ENCODE peak calls at places on chromosomes 1 and 21, in four cellular contexts. Q is transverse colon, S is right lobe of liver, M is ovary. F is an unnamed sample.
A peak's percentile ranks its signal among the peaks of the same experiment; 100 is the strongest.

GRCh38 chr1:30966690-30967369 is 58.3 kb upstream of the SDC3 start:
- DNase-seq in M (peak; percentile 31), Q (no peak), S (no peak), F (no peak)

GRCh38 chr1:151914076-151914475 is 4.8 kb upstream of the THEM4 start:
- DNase-seq in Q (no peak), S (no peak), M (no peak), F (no peak)

GRCh38 chr1:3135073-3135745 is 66.2 kb downstream of the PRDM16 start:
- DNase-seq in M (no peak), Q (no peak), S (no peak), F (no peak)

GRCh38 chr21:27300770-27301169 is 333.9 kb upstream of the ADAMTS5 start:
- DNase-seq in Q (no peak), S (no peak), M (no peak), F (no peak)

GRCh38 chr1:218468707-218469106 is 123.6 kb downstream of the TGFB2 start:
- DNase-seq in M (no peak), Q (no peak), S (no peak), F (no peak)

GRCh38 chr1:42877380-42877779 is 31.0 kb downstream of the ZNF691 start:
- DNase-seq in S (no peak), Q (no peak), M (no peak), F (no peak)

GRCh38 chr1:86704972-86705632 is 726 bp downstream of the SH3GLB1 start:
- DNase-seq in S (no peak), Q (peak; percentile 70), M (no peak), F (peak; percentile 90)

GRCh38 chr1:170076199-170076598 is 1.7 kb upstream of the KIFAP3 start:
- DNase-seq in S (no peak), M (no peak), Q (no peak), F (no peak)

GRCh38 chr1:244361764-244362473 is 89.8 kb downstream of the ADSS2 start:
- DNase-seq in M (no peak), S (no peak), Q (no peak), F (no peak)

GRCh38 chr1:243748706-243749283 is 101.2 kb downstream of the AKT3 start:
- DNase-seq in Q (no peak), S (no peak), M (no peak), F (no peak)

GRCh38 chr1:181099152-181100014 is 10.9 kb downstream of the IER5 start:
- DNase-seq in Q (no peak), S (no peak), M (no peak), F (no peak)

GRCh38 chr21:24205317-24205716 is 1402.0 kb downstream of the MRPL39 start:
- DNase-seq in S (no peak), Q (no peak), M (no peak), F (no peak)

GRCh38 chr1:97730271-97730670 is 190.6 kb downstream of the DPYD start:
- DNase-seq in M (no peak), Q (no peak), S (no peak), F (no peak)

GRCh38 chr21:33660406-33660805 is 18.1 kb downstream of the ITSN1 start:
- DNase-seq in M (no peak), S (no peak), Q (no peak), F (no peak)

GRCh38 chr1:2404890-2405511 is 7.4 kb downstream of the PEX10 start:
- DNase-seq in S (no peak), M (no peak), Q (no peak), F (no peak)

GRCh38 chr1:197884173-197884572 is 18.3 kb upstream of the C1orf53 start:
- DNase-seq in M (no peak), Q (no peak), S (peak; percentile 73), F (no peak)

GRCh38 chr1:58594556-58594955 is 17.5 kb upstream of the TACSTD2 start:
- DNase-seq in Q (no peak), M (no peak), S (no peak), F (no peak)

GRCh38 chr1:225768662-225769426 is 8.8 kb upstream of the SRP9 start:
- DNase-seq in S (no peak), M (peak; percentile 20), Q (no peak), F (peak; percentile 79)

GRCh38 chr1:211928222-211928856 is 97.8 kb upstream of the LPGAT1 start:
- DNase-seq in S (no peak), Q (no peak), M (no peak), F (no peak)

GRCh38 chr1:11825131-11825530 is 19.1 kb downstream of the CLCN6 start:
- DNase-seq in S (no peak), M (no peak), Q (no peak), F (no peak)

GRCh38 chr1:224666078-224666477 is 50.0 kb downstream of the CNIH3 start:
- DNase-seq in Q (no peak), M (no peak), S (no peak), F (no peak)

GRCh38 chr1:27604579-27605299 is 795 bp upstream of the AHDC1 start:
- DNase-seq in M (no peak), S (no peak), Q (no peak), F (no peak)

GRCh38 chr1:218943371-218943770 is 230.3 kb upstream of the LYPLAL1 start:
- DNase-seq in S (no peak), M (no peak), Q (no peak), F (no peak)

GRCh38 chr21:14383596-14384210 is 757 bp upstream of the HSPA13 start:
- DNase-seq in Q (no peak), M (no peak), S (no peak), F (no peak)

GRCh38 chr21:36627242-36627641 is 71.7 kb upstream of the SIM2 start:
- DNase-seq in M (no peak), S (no peak), Q (no peak), F (no peak)

GRCh38 chr1:152917794-152918193 is 9.4 kb downstream of the IVL start:
- DNase-seq in M (no peak), Q (no peak), S (no peak), F (no peak)

GRCh38 chr1:228359613-228360532 is 46.8 kb downstream of the TRIM11 start:
- DNase-seq in S (no peak), M (no peak), Q (no peak), F (no peak)

GRCh38 chr1:234597894-234598293 is 12.1 kb downstream of the IRF2BP2 start:
- DNase-seq in Q (peak; percentile 74), S (no peak), M (no peak), F (no peak)

GRCh38 chr21:33196956-33197374 is 32.8 kb upstream of the IFNAR2 start:
- DNase-seq in S (peak; percentile 63), Q (peak; percentile 63), M (peak; percentile 62), F (peak; percentile 89)

GRCh38 chr1:30928171-30928570 is 19.6 kb upstream of the SDC3 start:
- DNase-seq in M (no peak), S (no peak), Q (no peak), F (no peak)

GRCh38 chr1:166184897-166185296 is 18.1 kb upstream of the FAM78B start:
- DNase-seq in S (no peak), Q (no peak), M (no peak), F (no peak)

GRCh38 chr21:36427502-36427901 is 42.3 kb downstream of the CHAF1B start:
- DNase-seq in M (no peak), S (no peak), Q (no peak), F (no peak)

GRCh38 chr1:53328009-53328489 is at the start of gene LRP8:
- DNase-seq in M (peak; percentile 72), S (peak; percentile 73), Q (peak; percentile 76), F (peak; percentile 42)

GRCh38 chr1:30513396-30514136 is 209.8 kb downstream of the MATN1 start:
- DNase-seq in M (no peak), Q (no peak), S (no peak), F (no peak)

GRCh38 chr21:37866027-37866426 is 50.2 kb downstream of the KCNJ6 start:
- DNase-seq in M (no peak), S (no peak), Q (no peak), F (no peak)

GRCh38 chr1:175314300-175314699 is 121.7 kb upstream of the KIAA0040 start:
- DNase-seq in Q (no peak), S (no peak), M (no peak), F (no peak)

GRCh38 chr1:24931481-24932221 is 1.6 kb upstream of the RUNX3 start:
- DNase-seq in Q (no peak), S (no peak), M (no peak), F (no peak)
- TF ChIP-seq POLR2A in Q (no peak), S (no peak), M (no peak), F (no peak)

DNA sequence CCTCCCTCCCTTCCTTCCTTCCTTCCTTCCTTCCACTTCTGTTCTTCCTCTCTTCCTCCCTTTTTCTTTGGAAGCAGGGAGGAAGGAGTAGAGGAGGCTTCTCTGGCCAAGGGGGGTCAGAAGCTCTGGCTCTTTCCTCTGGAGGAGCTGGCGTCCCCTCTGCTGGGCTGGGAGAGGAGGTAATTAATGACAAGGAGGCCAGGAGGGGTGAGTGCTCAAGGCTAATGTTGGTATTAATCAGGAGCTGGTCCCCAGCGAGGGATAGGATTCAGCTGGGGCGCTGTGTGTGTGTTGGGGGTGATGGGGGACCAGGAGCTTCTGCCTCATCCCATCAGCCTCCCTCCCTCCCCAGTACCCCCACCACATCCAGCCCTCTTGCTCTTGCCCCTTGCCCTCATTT is 6.2 kb upstream of the PEAR1 start:
- DNase-seq in Q (no peak), S (no peak), M (no peak), F (no peak)
- H3K4me3 ChIP-seq in Q (no peak overlapping the region), S (no peak overlapping the region), M (no peak overlapping the region), F (no peak overlapping the region)

GRCh38 chr1:36223996-36224536 is at the start of gene THRAP3:
- DNase-seq in S (peak; percentile 100), M (peak; percentile 99), Q (peak; percentile 100), F (peak; percentile 99)
- TF ChIP-seq CTCF in S (no peak), M (no peak), Q (no peak), F (no peak)

DNA sequence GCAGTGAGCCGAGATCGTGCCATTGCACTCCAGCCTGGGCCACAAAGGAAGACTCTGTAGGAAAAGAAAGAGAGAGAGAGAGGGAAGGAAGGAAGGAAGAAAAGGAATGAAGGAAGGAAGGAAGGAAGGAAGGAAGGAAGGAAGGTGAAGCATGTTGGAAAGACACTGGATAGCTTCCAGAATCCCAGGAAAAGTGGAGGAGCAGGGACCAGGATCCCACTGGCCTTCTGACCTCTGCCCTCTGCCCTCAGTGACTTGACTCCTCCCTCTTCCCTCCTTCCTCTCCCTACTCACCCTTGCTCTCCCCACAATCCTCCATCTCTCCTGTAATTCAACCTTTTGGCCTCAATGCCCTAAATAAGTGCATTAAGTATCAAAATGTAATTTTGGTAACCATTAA is 4.1 kb upstream of the UTS2 start:
- DNase-seq in S (no peak), Q (no peak), M (no peak), F (no peak)
- TF ChIP-seq POLR2A in S (no peak), Q (no peak), M (no peak), F (no peak)

GRCh38 chr1:111735858-111736544 is 3.2 kb downstream of the INKA2 start:
- DNase-seq in Q (no peak), S (no peak), M (peak; percentile 54), F (peak; percentile 50)
- H3K4me3 ChIP-seq in Q (no peak overlapping the region), S (no peak overlapping the region), M (no peak overlapping the region), F (no peak overlapping the region)

DNA sequence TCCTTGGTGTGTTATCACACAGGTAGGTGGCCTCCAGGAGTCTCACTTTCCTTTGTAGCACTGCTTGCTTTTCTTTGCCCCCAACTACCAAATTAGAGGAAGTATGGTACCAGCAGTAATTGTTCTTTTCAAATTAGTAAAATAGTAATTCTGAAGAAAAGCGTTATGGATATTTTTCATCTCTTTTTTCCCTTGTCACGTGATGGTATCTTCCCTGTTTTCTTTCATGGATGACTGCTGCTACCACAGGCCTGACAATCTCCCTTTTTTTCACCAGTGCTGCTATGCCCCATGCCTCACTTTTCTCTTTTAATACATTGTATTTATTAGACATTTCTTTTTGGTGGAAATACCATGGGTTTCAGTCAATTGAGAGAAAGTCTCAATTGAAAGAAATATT is 3.3 kb downstream of the ZBTB37 start:
- DNase-seq in Q (no peak), M (no peak), S (no peak), F (no peak)
- TF ChIP-seq CTCF in Q (no peak), M (no peak), S (no peak), F (no peak)

F was measured in lower leg skin.